ENCODE peak calls at places on chromosome 21, in seven cellular contexts. S is fibroblast of lung, U is brain microvascular endothelial cell, I is A549, W is foreskin fibroblast, X is HFFc6, H is transverse colon. G is an unnamed sample.

GRCh38 chr21:17921579-17922530 is 102.7 kb upstream of the C21orf91 start:
- DNase-seq in S (peak), U (peak), I (no peak), W (peak), X (peak), H (no peak), G (peak)

GRCh38 chr21:14259669-14260458 is 43.9 kb downstream of the RBM11 start:
- DNase-seq in S (peak), U (peak), I (peak), W (peak), X (peak), H (no peak), G (no peak)

GRCh38 chr21:38853421-38853919 is 47.7 kb downstream of the ETS2 start:
- DNase-seq in S (peak), U (peak), I (peak), W (peak), X (peak), H (no peak), G (peak)

GRCh38 chr21:38341546-38342012 is 84.8 kb downstream of the KCNJ15 start:
- DNase-seq in S (no peak), U (no peak), I (no peak), W (no peak), X (no peak), H (no peak), G (no peak)

GRCh38 chr21:28908351-28908750 is 84.3 kb downstream of the LTN1 start:
- DNase-seq in S (no peak), U (no peak), I (no peak), W (no peak), X (no peak), H (no peak), G (no peak)

GRCh38 chr21:30994917-30995316 is 43.4 kb downstream of the KRTAP19-8 start:
- DNase-seq in S (no peak), U (no peak), I (no peak), W (no peak), X (no peak), H (no peak), G (no peak)

GRCh38 chr21:25456672-25457071 is 150.6 kb downstream of the MRPL39 start:
- DNase-seq in S (peak), U (peak), I (no peak), W (no peak), X (no peak), H (no peak), G (no peak)

GRCh38 chr21:44618504-44618903 is 6.6 kb downstream of the KRTAP10-8 start:
- DNase-seq in S (peak), U (peak), I (peak), W (no peak), X (no peak), H (peak), G (no peak)

GRCh38 chr21:45004481-45005263 is 64.8 kb downstream of the SLX9 start:
- DNase-seq in S (no peak), U (no peak), I (no peak), W (no peak), X (no peak), H (peak), G (no peak)

GRCh38 chr21:27371688-27372331 is 404.9 kb upstream of the ADAMTS5 start:
- DNase-seq in S (peak), U (peak), I (no peak), W (no peak), X (peak), H (no peak), G (no peak)

GRCh38 chr21:43644609-43645008 is 14.7 kb downstream of the HSF2BP start:
- DNase-seq in S (peak), U (peak), I (peak), W (no peak), X (peak), H (no peak), G (no peak)

GRCh38 chr21:25409992-25410391 is 197.3 kb downstream of the MRPL39 start:
- DNase-seq in S (no peak), U (no peak), I (no peak), W (no peak), X (no peak), H (no peak), G (no peak)

GRCh38 chr21:28074676-28075075 is 918.0 kb downstream of the LTN1 start:
- DNase-seq in S (no peak), U (no peak), I (no peak), W (no peak), X (no peak), H (no peak), G (no peak)

GRCh38 chr21:21018841-21019240 is 20.6 kb downstream of the NCAM2 start:
- DNase-seq in S (no peak), U (no peak), I (no peak), W (no peak), X (no peak), H (no peak), G (no peak)

GRCh38 chr21:26140185-26140584 is 30.4 kb downstream of the APP start:
- DNase-seq in S (peak), U (peak), I (peak), W (peak), X (peak), H (peak), G (peak)

GRCh38 chr21:44344541-44345183 is 5.5 kb upstream of the CFAP410 start:
- DNase-seq in S (no peak), U (no peak), I (no peak), W (no peak), X (no peak), H (no peak), G (no peak)

GRCh38 chr21:18244721-18245486 is at the start of gene CHODL:
- DNase-seq in S (peak), U (no peak), I (no peak), W (no peak), X (no peak), H (no peak), G (no peak)

GRCh38 chr21:45413922-45414321 is 9.0 kb downstream of the COL18A1 start:
- DNase-seq in S (no peak), U (no peak), I (no peak), W (no peak), X (no peak), H (no peak), G (no peak)

GRCh38 chr21:44837537-44837936 is 19.7 kb upstream of the SUMO3 start:
- DNase-seq in S (no peak), U (no peak), I (no peak), W (no peak), X (no peak), H (no peak), G (no peak)

GRCh38 chr21:38165466-38166213 is 91.2 kb upstream of the KCNJ15 start:
- DNase-seq in S (peak), U (no peak), I (no peak), W (peak), X (no peak), H (no peak), G (peak)

GRCh38 chr21:38439336-38439900 is 58.9 kb downstream of the ERG start:
- DNase-seq in S (no peak), U (no peak), I (no peak), W (no peak), X (no peak), H (no peak), G (no peak)

GRCh38 chr21:17491716-17492414 is 21.0 kb upstream of the CXADR start:
- DNase-seq in S (peak), U (peak), I (peak), W (peak), X (peak), H (no peak), G (peak)

DNA sequence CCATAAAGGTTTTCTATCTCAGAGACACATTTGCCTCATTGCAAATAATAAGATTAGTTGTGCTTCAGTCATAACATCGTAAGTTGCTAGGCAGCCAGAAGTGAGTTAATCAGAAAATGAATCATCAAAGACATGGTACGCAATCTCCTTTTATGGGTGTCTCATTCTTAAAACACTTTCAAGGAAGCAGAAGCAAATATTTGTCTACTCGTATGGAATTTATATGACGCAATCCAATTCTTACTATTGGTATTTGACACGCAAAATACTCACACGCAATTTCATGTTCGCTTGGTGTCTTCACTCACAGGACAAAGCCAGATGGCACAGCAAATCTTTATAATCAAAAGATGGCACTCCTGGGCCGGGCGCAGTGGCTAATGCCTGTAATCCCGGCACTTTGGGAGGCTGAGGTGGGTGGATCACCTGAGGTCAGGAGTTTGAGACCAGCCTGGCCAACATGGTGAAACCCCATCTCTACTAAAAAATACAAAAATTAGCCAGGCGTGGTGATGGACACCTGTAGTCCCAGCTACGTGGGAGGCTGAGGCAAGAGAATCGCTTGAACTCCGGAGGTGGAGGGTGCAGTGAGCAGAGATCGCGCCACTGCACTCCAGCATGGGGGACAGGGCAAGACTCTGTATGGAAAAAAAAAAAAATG is 56.4 kb downstream of the HLCS start:
- DNase-seq in S (peak), U (peak), I (peak), W (peak), X (peak), H (no peak), G (peak)
- TF ChIP-seq CTCF in S (no peak), U (no peak), I (no peak), W (no peak), X (no peak), H (no peak), G (no peak)

DNA sequence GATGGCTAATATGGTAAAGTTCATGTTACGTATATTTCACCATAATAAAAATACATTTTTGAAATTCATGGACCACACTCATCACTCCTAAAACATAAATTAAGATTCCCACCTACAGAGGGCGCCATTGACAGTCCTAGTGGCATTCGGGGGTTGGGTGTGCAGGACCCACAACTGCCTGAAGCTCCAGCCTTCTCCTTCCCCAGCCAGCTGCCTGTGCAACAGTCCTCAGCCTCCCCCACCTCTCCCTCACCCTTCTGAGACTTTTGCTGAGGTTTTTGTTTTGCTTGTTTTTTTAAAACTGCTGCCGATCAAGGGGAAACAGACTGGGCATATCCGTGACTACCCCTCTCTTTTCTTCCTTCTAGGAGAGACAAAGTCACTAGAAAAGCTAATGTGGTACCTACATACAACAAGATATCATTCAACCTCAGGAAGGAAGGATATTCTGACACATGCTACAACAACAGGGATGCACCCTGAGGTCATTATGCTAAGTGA is 9.3 kb upstream of the EVA1C start:
- DNase-seq in S (peak), U (peak), I (peak), W (peak), X (peak), H (peak), G (peak)
- TF ChIP-seq CTCF in S (peak), U (peak), I (peak), W (peak), X (peak), H (peak), G (peak)

DNA sequence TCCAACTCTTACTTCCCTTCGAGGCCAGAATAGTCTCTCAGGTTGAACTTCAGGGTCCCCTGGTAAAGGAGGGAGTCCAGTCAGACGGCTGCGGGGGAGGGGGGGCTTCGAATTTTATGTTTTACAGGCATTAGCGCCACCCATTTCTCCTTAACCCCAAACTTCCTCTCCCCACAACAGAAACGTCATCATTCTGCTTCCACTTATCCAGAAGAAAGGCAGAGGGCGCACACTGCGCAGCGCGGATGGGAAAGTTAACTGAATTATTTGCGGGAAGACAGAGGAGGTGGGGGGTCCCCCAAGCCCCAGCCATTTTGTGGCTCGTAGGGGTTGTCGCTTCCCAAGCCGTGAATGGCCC is 529 bp upstream of the PRMT2 start:
- DNase-seq in S (peak), U (peak), I (peak), W (peak), X (peak), H (no peak), G (peak)
- TF ChIP-seq CTCF in S (peak), U (peak), I (no peak), W (peak), X (peak), H (no peak), G (peak)

GRCh38 chr21:35266546-35266945 is 217.4 kb upstream of the RUNX1 start:
- DNase-seq in S (no peak), U (no peak), I (no peak), W (no peak), X (peak), H (no peak), G (no peak)
- TF ChIP-seq CTCF in S (no peak), U (no peak), I (no peak), W (no peak), X (no peak), H (no peak), G (no peak)

GRCh38 chr21:32641715-32642698 is 29.8 kb upstream of the CFAP298 start:
- DNase-seq in S (no peak), U (no peak), I (peak), W (no peak), X (no peak), H (no peak), G (no peak)
- TF ChIP-seq CTCF in S (no peak), U (no peak), I (no peak), W (no peak), X (no peak), H (no peak), G (no peak)

DNA sequence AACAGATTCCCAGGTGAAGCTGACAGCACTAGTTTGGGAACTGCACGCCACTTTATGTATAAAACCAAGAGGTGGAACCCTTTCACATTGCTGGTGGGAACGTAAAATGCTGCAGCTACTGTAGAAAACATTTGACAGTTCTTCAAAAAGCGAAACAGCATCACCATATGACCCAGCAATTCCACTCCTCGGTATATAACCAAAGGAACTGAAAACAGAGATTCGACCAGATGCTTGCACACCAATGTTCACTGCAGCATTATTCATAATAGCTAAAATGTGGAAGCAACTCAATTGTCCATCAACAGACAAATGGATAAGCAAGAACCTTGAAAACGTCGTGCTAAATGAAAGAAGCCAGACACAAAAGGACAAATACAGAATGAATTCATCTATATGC is 17.5 kb downstream of the RSPH1 start:
- DNase-seq in S (no peak), U (no peak), I (no peak), W (no peak), X (no peak), H (no peak), G (no peak)
- TF ChIP-seq CTCF in S (no peak), U (no peak), I (no peak), W (no peak), X (no peak), H (no peak), G (no peak)